ENCODE peak calls at places on chromosome X, in nine cellular contexts. G is lung, D is psoas muscle, M is RWPE1, B is left ventricle myocardium inferior, Z is neuronal stem cell, J is H9, T is MM.1S, K is stomach. H is an unnamed sample.

GRCh38 chrX:47613082-47613481 is 6.6 kb downstream of the SYN1 start:
- DNase-seq in G (no peak), D (no peak), M (no peak), B (no peak), Z (no peak), J (no peak), T (no peak), K (no peak), H (no peak)

GRCh38 chrX:72347366-72347765 is 41.7 kb upstream of the CITED1 start:
- DNase-seq in G (no peak), D (peak; percentile 53), M (no peak), B (peak; percentile 15), Z (no peak), J (no peak), T (no peak), K (no peak), H (no peak)

GRCh38 chrX:108224727-108225455 is 133.3 kb downstream of the ATG4A start:
- DNase-seq in G (no peak), D (peak; percentile 31), M (peak; percentile 26), B (no peak), Z (peak; percentile 46), J (peak; percentile 52), T (peak; percentile 24), K (no peak), H (no peak)

GRCh38 chrX:110201799-110202198 is 116.1 kb downstream of the AMMECR1 start:
- DNase-seq in G (no peak), D (no peak), M (no peak), B (no peak), Z (no peak), J (no peak), T (no peak), K (no peak), H (no peak)

GRCh38 chrX:13774696-13775095 is 40.1 kb downstream of the OFD1 start:
- DNase-seq in G (no peak), D (no peak), M (no peak), B (no peak), Z (no peak), J (no peak), T (no peak), K (no peak), H (no peak)

GRCh38 chrX:39764441-39764914 is 333.3 kb downstream of the BCOR start:
- DNase-seq in G (no peak), D (no peak), M (no peak), B (no peak), Z (no peak), J (no peak), T (no peak), K (no peak), H (no peak)

GRCh38 chrX:9955506-9955905 is 11.7 kb upstream of the CLDN34 start:
- DNase-seq in G (no peak), D (no peak), M (no peak), B (no peak), Z (no peak), J (no peak), T (no peak), K (no peak), H (no peak)

GRCh38 chrX:41718481-41719245 is 5.3 kb upstream of the GPR82 start:
- DNase-seq in G (no peak), D (no peak), M (no peak), B (no peak), Z (peak; percentile 23), J (peak; percentile 93), T (no peak), K (no peak), H (no peak)

GRCh38 chrX:96314974-96315373 is 369.7 kb upstream of the DIAPH2 start:
- DNase-seq in G (no peak), D (no peak), M (peak; percentile 3), B (no peak), Z (no peak), J (no peak), T (no peak), K (no peak), H (no peak)

GRCh38 chrX:71222929-71223328 is at the start of gene GJB1:
- DNase-seq in G (no peak), D (no peak), M (no peak), B (no peak), Z (no peak), J (no peak), T (no peak), K (no peak), H (no peak)

GRCh38 chrX:50188859-50189258 is 11.9 kb downstream of the AKAP4 start:
- DNase-seq in G (no peak), D (no peak), M (no peak), B (no peak), Z (no peak), J (no peak), T (no peak), K (no peak), H (no peak)

GRCh38 chrX:50103866-50104566 is 96.8 kb downstream of the AKAP4 start:
- DNase-seq in G (no peak), D (no peak), M (no peak), B (no peak), Z (no peak), J (no peak), T (no peak), K (no peak), H (no peak)

GRCh38 chrX:1294301-1295067 is 25.9 kb downstream of the CSF2RA start:
- DNase-seq in G (no peak), D (no peak), M (no peak), B (no peak), Z (no peak), J (no peak), T (no peak), K (no peak), H (no peak)

GRCh38 chrX:1295550-1295949 is 26.9 kb downstream of the CSF2RA start:
- DNase-seq in G (no peak), D (no peak), M (no peak), B (no peak), Z (no peak), J (no peak), T (no peak), K (no peak), H (no peak)

GRCh38 chrX:1289535-1289934 is 20.9 kb downstream of the CSF2RA start:
- DNase-seq in G (no peak), D (no peak), M (no peak), B (no peak), Z (no peak), J (no peak), T (no peak), K (no peak), H (no peak)

GRCh38 chrX:1291110-1291740 is 22.6 kb downstream of the CSF2RA start:
- DNase-seq in G (no peak), D (no peak), M (no peak), B (no peak), Z (no peak), J (no peak), T (no peak), K (no peak), H (no peak)

GRCh38 chrX:1292581-1293310 is 24.1 kb downstream of the CSF2RA start:
- DNase-seq in G (no peak), D (no peak), M (no peak), B (no peak), Z (no peak), J (no peak), T (no peak), K (no peak), H (no peak)
- H3K27ac ChIP-seq in G (no peak overlapping the region), D (no peak overlapping the region), M (no peak overlapping the region), B (no peak overlapping the region), Z (no peak overlapping the region), J (no peak overlapping the region), T (no peak overlapping the region), K (no peak overlapping the region), H (no peak overlapping the region)

GRCh38 chrX:101658661-101659477 is 781 bp downstream of the ARMCX2 start:
- DNase-seq in G (peak; percentile 73), D (peak; percentile 78), M (peak; percentile 29), B (peak; percentile 77), Z (peak; percentile 41), J (peak; percentile 73), T (peak; percentile 39), K (peak; percentile 69), H (peak; percentile 83)
- H3K27ac ChIP-seq in G (no peak overlapping the region), D (no peak overlapping the region), M (peak overlapping the region; percentile 21), B (peak overlapping the region; percentile 70), Z (peak overlapping the region; percentile 70), J (no peak overlapping the region), T (no peak overlapping the region), K (peak overlapping the region; percentile 84), H (no peak overlapping the region)

GRCh38 chrX:145563159-145563558 is 254.5 kb upstream of the SLITRK2 start:
- DNase-seq in G (no peak), D (no peak), M (no peak), B (no peak), Z (no peak), J (no peak), T (no peak), K (no peak), H (no peak)
- H3K27ac ChIP-seq in G (no peak overlapping the region), D (no peak overlapping the region), M (no peak overlapping the region), B (no peak overlapping the region), Z (no peak overlapping the region), J (no peak overlapping the region), T (no peak overlapping the region), K (no peak overlapping the region), H (no peak overlapping the region)

GRCh38 chrX:131734621-131735020 is 190.7 kb downstream of the OR13H1 start:
- DNase-seq in G (peak; percentile 85), D (peak; percentile 71), M (no peak), B (no peak), Z (no peak), J (no peak), T (peak; percentile 89), K (peak; percentile 87), H (peak; percentile 89)

GRCh38 chrX:131739823-131740222 is 195.9 kb downstream of the OR13H1 start:
- DNase-seq in G (no peak), D (no peak), M (no peak), B (no peak), Z (no peak), J (no peak), T (no peak), K (no peak), H (no peak)

GRCh38 chrX:131729295-131729694 is 185.4 kb downstream of the OR13H1 start:
- DNase-seq in G (peak; percentile 87), D (peak; percentile 91), M (no peak), B (no peak), Z (no peak), J (no peak), T (peak; percentile 85), K (peak; percentile 84), H (peak; percentile 89)

GRCh38 chrX:131735127-131735526 is 191.3 kb downstream of the OR13H1 start:
- DNase-seq in G (no peak), D (no peak), M (no peak), B (no peak), Z (no peak), J (no peak), T (peak; percentile 34), K (no peak), H (no peak)
- H3K27ac ChIP-seq in G (no peak overlapping the region), D (peak overlapping the region; percentile 54), M (no peak overlapping the region), B (no peak overlapping the region), Z (no peak overlapping the region), J (no peak overlapping the region), T (peak overlapping the region; percentile 56), K (peak overlapping the region; percentile 27), H (no peak overlapping the region)

H was measured in colonic mucosa.